ENCODE peak calls at places on chromosomes 2 and 18, in eight cellular contexts. F is HL-60, W is SJSA1, U is adrenal gland, S is left ventricle myocardium inferior, X is right atrium auricular region, T is tibial artery, V is GM06990. I is an unnamed sample. For H3K27me3, the result is how much of the 10 kb centered on the place peaks cover.

GRCh38 chr18:62659698-62660097 is 55.6 kb upstream of the PHLPP1 start:
- DNase-seq in F (no peak), W (no peak), U (no peak), S (no peak), X (no peak), T (no peak), V (no peak), I (no peak)

GRCh38 chr2:238868067-238868524 is 20.2 kb downstream of the TWIST2 start:
- DNase-seq in F (no peak), W (no peak), U (no peak), S (no peak), X (peak), T (no peak), V (no peak), I (no peak)

GRCh38 chr2:150617351-150617750 is 129.9 kb upstream of the RND3 start:
- DNase-seq in F (no peak), W (no peak), U (no peak), S (no peak), X (no peak), T (no peak), V (no peak), I (no peak)

GRCh38 chr18:38551881-38552280 is 986.3 kb upstream of the CELF4 start:
- DNase-seq in F (no peak), W (no peak), U (no peak), S (no peak), X (no peak), T (no peak), V (no peak), I (peak)

GRCh38 chr2:26455801-26456700 is 21.9 kb downstream of the OTOF start:
- DNase-seq in F (peak), W (no peak), U (no peak), S (no peak), X (no peak), T (peak), V (no peak), I (no peak)

GRCh38 chr2:128347701-128348504 is 29.2 kb upstream of the HS6ST1 start:
- DNase-seq in F (no peak), W (peak), U (peak), S (peak), X (peak), T (peak), V (no peak), I (peak)

GRCh38 chr2:61889212-61889956 is 928 bp upstream of the CCT4 start:
- DNase-seq in F (no peak), W (no peak), U (peak), S (no peak), X (no peak), T (no peak), V (peak), I (no peak)

GRCh38 chr2:78309460-78309859 is 716.0 kb upstream of the REG3G start:
- DNase-seq in F (no peak), W (no peak), U (no peak), S (no peak), X (no peak), T (no peak), V (no peak), I (no peak)

GRCh38 chr2:223488814-223489213 is 113.3 kb downstream of the SCG2 start:
- DNase-seq in F (no peak), W (peak), U (peak), S (no peak), X (no peak), T (no peak), V (no peak), I (no peak)

GRCh38 chr2:222305510-222306392 is 7.0 kb upstream of the PAX3 start:
- DNase-seq in F (no peak), W (no peak), U (no peak), S (no peak), X (no peak), T (no peak), V (no peak), I (no peak)

GRCh38 chr2:11866358-11867335 is 120.2 kb downstream of the LPIN1 start:
- DNase-seq in F (no peak), W (no peak), U (no peak), S (no peak), X (no peak), T (no peak), V (no peak), I (no peak)

GRCh38 chr2:240822280-240822847 is 2.3 kb upstream of the KIF1A start:
- DNase-seq in F (no peak), W (no peak), U (no peak), S (no peak), X (no peak), T (no peak), V (no peak), I (no peak)

GRCh38 chr2:24269270-24269669 is 91.1 kb downstream of the ITSN2 start:
- DNase-seq in F (no peak), W (no peak), U (no peak), S (no peak), X (no peak), T (no peak), V (no peak), I (no peak)

GRCh38 chr2:159026170-159026569 is 57.7 kb downstream of the TANC1 start:
- DNase-seq in F (no peak), W (no peak), U (no peak), S (no peak), X (no peak), T (no peak), V (no peak), I (no peak)

GRCh38 chr2:214193943-214194342 is 216.9 kb upstream of the VWC2L start:
- DNase-seq in F (no peak), W (peak), U (no peak), S (no peak), X (no peak), T (no peak), V (no peak), I (no peak)

GRCh38 chr2:32652555-32653209 is 24.8 kb downstream of the TTC27 start:
- DNase-seq in F (no peak), W (no peak), U (no peak), S (no peak), X (no peak), T (no peak), V (no peak), I (no peak)

GRCh38 chr2:112154246-112155110 is 16.3 kb downstream of the FBLN7 start:
- DNase-seq in F (no peak), W (no peak), U (no peak), S (no peak), X (no peak), T (no peak), V (no peak), I (no peak)

GRCh38 chr18:70072678-70073077 is 125.0 kb upstream of the CD226 start:
- DNase-seq in F (no peak), W (no peak), U (no peak), S (no peak), X (no peak), T (no peak), V (no peak), I (no peak)

GRCh38 chr18:75638223-75638596 is 210.7 kb upstream of the SMIM21 start:
- DNase-seq in F (no peak), W (peak), U (no peak), S (no peak), X (no peak), T (no peak), V (no peak), I (no peak)

GRCh38 chr2:163252199-163252598 is 413.6 kb upstream of the KCNH7 start:
- DNase-seq in F (no peak), W (no peak), U (no peak), S (no peak), X (no peak), T (no peak), V (no peak), I (no peak)

GRCh38 chr18:23353459-23353858 is 99.6 kb upstream of the RIOK3 start:
- DNase-seq in F (no peak), W (no peak), U (no peak), S (no peak), X (no peak), T (no peak), V (no peak), I (no peak)

GRCh38 chr2:237702439-237703397 is 75.3 kb downstream of the LRRFIP1 start:
- DNase-seq in F (no peak), W (peak), U (peak), S (peak), X (no peak), T (peak), V (no peak), I (no peak)

GRCh38 chr2:134845719-134846118 is 7.3 kb downstream of the ACMSD start:
- DNase-seq in F (no peak), W (no peak), U (no peak), S (no peak), X (no peak), T (no peak), V (no peak), I (no peak)

GRCh38 chr2:120693121-120693520 is 42.5 kb upstream of the GLI2 start:
- DNase-seq in F (no peak), W (no peak), U (no peak), S (no peak), X (no peak), T (no peak), V (no peak), I (no peak)

GRCh38 chr18:37218022-37218590 is 347.5 kb downstream of the CELF4 start:
- DNase-seq in F (no peak), W (no peak), U (no peak), S (no peak), X (no peak), T (no peak), V (no peak), I (no peak)

GRCh38 chr18:6069539-6069938 is 174.2 kb upstream of the TMEM200C start:
- DNase-seq in F (no peak), W (peak), U (no peak), S (no peak), X (no peak), T (no peak), V (no peak), I (no peak)

GRCh38 chr18:51088410-51088809 is 58.4 kb downstream of the SMAD4 start:
- DNase-seq in F (no peak), W (no peak), U (no peak), S (no peak), X (no peak), T (no peak), V (no peak), I (no peak)

GRCh38 chr2:143379955-143380354 is 250.7 kb downstream of the ARHGAP15 start:
- DNase-seq in F (no peak), W (no peak), U (no peak), S (no peak), X (no peak), T (no peak), V (no peak), I (no peak)

GRCh38 chr18:8052237-8052701 is 485.2 kb downstream of the PTPRM start:
- DNase-seq in F (no peak), W (peak), U (no peak), S (no peak), X (no peak), T (no peak), V (no peak), I (no peak)

GRCh38 chr2:106876699-106877098 is 9.3 kb downstream of the ST6GAL2 start:
- DNase-seq in F (no peak), W (no peak), U (no peak), S (no peak), X (no peak), T (no peak), V (no peak), I (no peak)

GRCh38 chr2:134372141-134372540 is 118.3 kb downstream of the MGAT5 start:
- DNase-seq in F (no peak), W (peak), U (no peak), S (no peak), X (no peak), T (no peak), V (no peak), I (no peak)

GRCh38 chr2:397561-398325 is 109.9 kb upstream of the ALKAL2 start:
- DNase-seq in F (no peak), W (no peak), U (no peak), S (no peak), X (no peak), T (no peak), V (no peak), I (no peak)

GRCh38 chr2:231379266-231380215 is 16.0 kb upstream of the B3GNT7 start:
- DNase-seq in F (no peak), W (peak), U (peak), S (no peak), X (no peak), T (no peak), V (no peak), I (no peak)

GRCh38 chr2:39948016-39948719 is 169.1 kb upstream of the THUMPD2 start:
- DNase-seq in F (no peak), W (no peak), U (no peak), S (no peak), X (no peak), T (no peak), V (no peak), I (no peak)

DNA sequence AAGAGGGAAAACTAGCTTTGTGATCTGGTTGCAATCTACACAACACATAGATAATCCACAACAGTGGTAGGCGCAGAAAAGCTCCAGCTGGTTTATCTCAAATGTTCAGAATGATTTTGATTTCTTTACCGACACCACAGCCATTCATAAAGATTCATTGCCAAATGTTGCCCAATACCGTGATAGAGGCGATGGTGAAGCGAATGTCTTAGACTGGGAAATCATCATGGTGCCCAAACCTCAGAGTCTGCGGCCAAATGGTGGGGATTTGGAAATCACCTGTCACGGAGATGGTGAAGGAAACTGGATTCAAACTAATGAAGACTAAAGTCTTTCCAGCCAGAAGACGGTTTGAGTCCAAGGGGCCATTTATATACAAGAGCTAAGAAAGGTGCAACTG is 48.5 kb upstream of the CCDC150 start:
- DNase-seq in F (no peak), W (no peak), U (no peak), S (no peak), X (no peak), T (no peak), V (no peak), I (no peak)
- H3K27me3 ChIP-seq in F (under half), W (under half), U (under half), S (under half), X (under half), T (under half), V (under half), I (under half)

GRCh38 chr2:218863021-218863520 is 3.5 kb downstream of the WNT6 start:
- DNase-seq in F (no peak), W (no peak), U (no peak), S (no peak), X (no peak), T (no peak), V (no peak), I (no peak)
- H3K27me3 ChIP-seq in F (under half), W (half or more), U (under half), S (half or more), X (under half), T (under half), V (under half), I (under half)

GRCh38 chr2:73174244-73174643 is 28.1 kb upstream of the NOTO start:
- DNase-seq in F (no peak), W (no peak), U (no peak), S (no peak), X (no peak), T (no peak), V (no peak), I (no peak)

GRCh38 chr2:73176205-73176880 is 26.0 kb upstream of the NOTO start:
- DNase-seq in F (peak), W (no peak), U (peak), S (peak), X (no peak), T (peak), V (no peak), I (no peak)

GRCh38 chr2:73175663-73176204 is 26.6 kb upstream of the NOTO start:
- DNase-seq in F (peak), W (no peak), U (peak), S (peak), X (peak), T (peak), V (peak), I (peak)

GRCh38 chr2:73173781-73174180 is 28.6 kb upstream of the NOTO start:
- DNase-seq in F (no peak), W (no peak), U (no peak), S (no peak), X (no peak), T (no peak), V (no peak), I (no peak)

GRCh38 chr2:73174941-73175662 is 27.3 kb upstream of the NOTO start:
- DNase-seq in F (no peak), W (no peak), U (no peak), S (no peak), X (no peak), T (no peak), V (no peak), I (no peak)
- H3K27me3 ChIP-seq in F (under half), W (under half), U (under half), S (under half), X (under half), T (under half), V (under half), I (under half)

DNA sequence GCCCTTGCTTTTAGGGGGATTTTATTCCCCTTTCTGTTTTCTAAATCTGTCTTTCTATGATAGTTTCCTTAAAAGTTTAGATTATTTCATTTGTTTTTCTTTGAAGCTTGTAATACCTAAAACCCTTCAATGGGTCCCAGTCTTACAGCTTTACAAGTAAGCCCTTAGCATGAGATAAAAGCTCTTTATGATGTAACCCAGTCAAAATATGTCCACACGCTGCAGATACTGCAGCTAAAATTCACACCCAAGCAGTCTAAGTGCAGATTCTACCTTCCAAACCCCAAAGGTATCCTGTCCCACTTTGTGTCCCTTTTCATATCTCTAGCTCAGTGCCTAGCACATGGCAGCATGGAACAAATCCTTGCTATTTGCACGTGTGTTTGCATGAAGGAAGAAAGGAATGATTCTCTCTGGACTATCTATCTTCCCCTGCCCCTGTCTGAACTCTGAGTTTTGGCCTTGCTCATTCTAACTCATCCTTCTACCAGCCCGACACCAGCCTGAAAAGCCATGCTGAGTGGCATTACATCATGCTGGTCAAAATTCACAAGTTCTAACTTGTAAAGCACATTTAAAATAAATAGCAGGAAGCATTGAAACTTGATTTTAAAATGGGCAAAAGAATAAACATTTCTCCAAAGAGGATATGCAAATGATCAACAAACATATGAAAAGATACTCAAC is 623.2 kb downstream of the IRS1 start:
- DNase-seq in F (no peak), W (no peak), U (no peak), S (no peak), X (no peak), T (no peak), V (no peak), I (no peak)
- H3K27me3 ChIP-seq in F (under half), W (under half), U (under half), S (under half), X (under half), T (under half), V (under half), I (under half)

GRCh38 chr2:119417898-119418297 is 13.8 kb upstream of the TMEM37 start:
- DNase-seq in F (no peak), W (no peak), U (no peak), S (no peak), X (no peak), T (no peak), V (no peak), I (no peak)
- H3K27me3 ChIP-seq in F (under half), W (under half), U (under half), S (under half), X (under half), T (under half), V (under half), I (under half)

I was measured in prostate gland.